ENCODE peak calls at places on chromosomes 13 and 19, in nine cellular contexts. B is WTC11; Y is astrocyte of the spinal cord; X is mesothelial cell of epicardium; F is suprapubic skin; Z is nephron progenitor cell; M is CD4-positive, alpha-beta T cell; J is IMR-90; O is fibroblast of lung. R is an unnamed sample.
A peak's percentile ranks its signal among the peaks of the same experiment; 100 is the strongest.

GRCh38 chr13:95246292-95247082 is 54.8 kb downstream of the ABCC4 start:
- DNase-seq in O (no peak), J (no peak), Y (no peak), B (no peak), X (no peak), Z (no peak), F (no peak), M (no peak), R (no peak)

GRCh38 chr13:60577761-60578160 is 180.7 kb downstream of the TDRD3 start:
- DNase-seq in J (no peak), B (no peak), O (no peak), X (no peak), Y (no peak), Z (no peak), M (no peak), F (no peak), R (no peak)

GRCh38 chr19:2476451-2477140 is 669 bp downstream of the GADD45B start:
- DNase-seq in Z (peak; percentile 65), F (no peak), B (peak; percentile 67), O (peak; percentile 76), J (peak; percentile 74), M (peak; percentile 42), Y (peak; percentile 89), X (peak; percentile 57), R (no peak)

GRCh38 chr19:40410030-40410389 is 3.2 kb downstream of the PRX start:
- DNase-seq in J (no peak), M (no peak), Z (no peak), Y (no peak), X (no peak), B (peak; percentile 56), F (no peak), O (no peak), R (no peak)

GRCh38 chr19:11242864-11243797 is 3.7 kb downstream of the ANGPTL8 start:
- DNase-seq in Y (peak; percentile 67), J (peak; percentile 77), B (peak; percentile 99), O (peak; percentile 66), Z (peak; percentile 100), F (peak; percentile 94), X (peak; percentile 91), M (peak; percentile 79), R (peak; percentile 99)

GRCh38 chr13:98513837-98514236 is 63.1 kb downstream of the STK24 start:
- DNase-seq in M (no peak), J (no peak), X (no peak), O (no peak), Z (no peak), F (no peak), B (no peak), Y (no peak), R (no peak)

GRCh38 chr19:29768166-29768565 is 43.6 kb upstream of the CCNE1 start:
- DNase-seq in M (no peak), B (no peak), Y (no peak), J (no peak), F (no peak), O (no peak), Z (no peak), X (no peak), R (no peak)

GRCh38 chr19:13085673-13086072 is 17.0 kb downstream of the LYL1 start:
- DNase-seq in J (no peak), B (no peak), X (no peak), Y (no peak), M (no peak), F (no peak), Z (no peak), O (no peak), R (no peak)

GRCh38 chr13:100751826-100752225 is 77.2 kb upstream of the TMTC4 start:
- DNase-seq in X (no peak), O (no peak), B (no peak), Y (no peak), Z (no peak), J (no peak), M (no peak), F (no peak), R (no peak)

GRCh38 chr19:41351339-41352245 is 2.1 kb downstream of the TGFB1 start:
- DNase-seq in Z (peak; percentile 67), J (peak; percentile 42), Y (peak; percentile 60), F (peak; percentile 84), M (peak; percentile 71), B (peak; percentile 47), O (peak; percentile 64), X (peak; percentile 42), R (peak; percentile 91)

GRCh38 chr13:34416833-34417425 is 525.1 kb upstream of the NBEA start:
- DNase-seq in M (no peak), X (no peak), J (peak; percentile 39), O (peak; percentile 89), B (no peak), Y (peak; percentile 31), Z (no peak), F (peak; percentile 67), R (no peak)

GRCh38 chr19:17070421-17070820 is 4.8 kb downstream of the HAUS8 start:
- DNase-seq in J (no peak), F (no peak), Z (no peak), O (no peak), Y (no peak), M (no peak), B (no peak), X (no peak), R (no peak)

GRCh38 chr13:20721454-20722357 is 18.2 kb downstream of the IL17D start:
- DNase-seq in Z (peak; percentile 35), O (peak; percentile 66), B (peak; percentile 62), F (no peak), M (no peak), X (no peak), Y (peak; percentile 58), J (peak; percentile 79), R (no peak)

GRCh38 chr19:57746580-57747471 is at the start of gene ZNF776:
- DNase-seq in J (peak; percentile 89), X (peak; percentile 73), F (peak; percentile 82), B (peak; percentile 78), O (peak; percentile 89), Z (peak; percentile 73), Y (peak; percentile 92), M (peak; percentile 70), R (peak; percentile 92)
- TF ChIP-seq CTCF in J (no peak), X (no peak), F (no peak), B (no peak), O (no peak), Z (no peak), Y (no peak), M (no peak), R (no peak)

DNA sequence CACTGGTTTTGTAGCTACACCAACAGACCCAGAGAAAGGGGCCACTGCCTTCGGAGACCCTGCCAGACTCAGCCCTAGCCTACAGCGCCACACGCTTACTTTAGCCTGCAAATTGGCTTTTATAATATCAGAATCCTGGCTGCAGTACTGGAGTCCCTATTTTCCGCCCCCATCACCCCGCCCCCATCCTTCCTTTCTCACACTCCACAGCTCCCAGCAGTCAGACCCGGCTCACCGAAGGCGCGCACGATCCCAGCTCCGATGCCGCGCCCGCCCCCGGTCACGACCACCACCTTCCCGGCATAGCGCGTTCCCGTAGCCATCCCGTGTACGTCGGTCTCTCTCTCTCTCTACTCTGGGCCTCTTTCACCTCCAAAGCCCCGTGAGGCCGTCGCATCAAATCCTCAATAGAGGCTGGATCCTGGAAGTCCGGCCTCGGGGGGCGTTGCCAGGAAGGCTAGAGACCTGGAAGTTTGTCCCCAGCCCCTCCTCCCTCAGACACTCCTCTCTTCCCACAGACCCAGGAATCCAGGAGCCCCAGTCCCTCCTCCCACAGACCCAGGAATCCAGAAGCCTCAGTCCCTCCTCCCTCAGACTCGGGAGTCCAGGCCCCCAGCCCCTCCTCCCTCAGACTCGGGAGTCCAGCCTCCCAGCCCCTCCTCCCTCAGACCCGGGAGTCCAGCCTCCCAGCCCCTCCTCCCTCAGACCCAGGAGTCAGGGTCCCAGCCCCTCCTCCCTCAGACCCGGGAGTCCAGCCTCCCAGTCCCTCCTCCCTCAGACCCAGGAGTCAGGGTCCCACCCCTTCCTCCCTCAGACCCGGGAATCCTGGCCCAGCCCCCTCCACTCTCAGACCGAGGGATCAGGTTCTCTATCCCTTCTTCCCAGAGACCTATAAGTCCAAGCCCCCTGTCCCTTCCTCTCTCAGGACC is at the start of gene HSD17B14:
- DNase-seq in Y (peak; percentile 38), B (peak; percentile 79), F (peak; percentile 74), M (no peak), J (no peak), Z (peak; percentile 71), X (peak; percentile 65), O (peak; percentile 69), R (no peak)
- TF ChIP-seq CTCF in Y (no peak), B (peak; percentile 16), F (no peak), M (peak; percentile 40), J (no peak), Z (no peak), X (peak; percentile 37), O (no peak), R (no peak)

GRCh38 chr13:77298403-77298802 is 28.5 kb downstream of the MYCBP2 start:
- DNase-seq in X (no peak), F (no peak), B (no peak), Y (no peak), J (no peak), Z (no peak), M (no peak), O (no peak), R (peak; percentile 38)
- TF ChIP-seq CTCF in X (no peak), F (no peak), B (no peak), Y (no peak), J (no peak), Z (no peak), M (no peak), O (no peak), R (no peak)

DNA sequence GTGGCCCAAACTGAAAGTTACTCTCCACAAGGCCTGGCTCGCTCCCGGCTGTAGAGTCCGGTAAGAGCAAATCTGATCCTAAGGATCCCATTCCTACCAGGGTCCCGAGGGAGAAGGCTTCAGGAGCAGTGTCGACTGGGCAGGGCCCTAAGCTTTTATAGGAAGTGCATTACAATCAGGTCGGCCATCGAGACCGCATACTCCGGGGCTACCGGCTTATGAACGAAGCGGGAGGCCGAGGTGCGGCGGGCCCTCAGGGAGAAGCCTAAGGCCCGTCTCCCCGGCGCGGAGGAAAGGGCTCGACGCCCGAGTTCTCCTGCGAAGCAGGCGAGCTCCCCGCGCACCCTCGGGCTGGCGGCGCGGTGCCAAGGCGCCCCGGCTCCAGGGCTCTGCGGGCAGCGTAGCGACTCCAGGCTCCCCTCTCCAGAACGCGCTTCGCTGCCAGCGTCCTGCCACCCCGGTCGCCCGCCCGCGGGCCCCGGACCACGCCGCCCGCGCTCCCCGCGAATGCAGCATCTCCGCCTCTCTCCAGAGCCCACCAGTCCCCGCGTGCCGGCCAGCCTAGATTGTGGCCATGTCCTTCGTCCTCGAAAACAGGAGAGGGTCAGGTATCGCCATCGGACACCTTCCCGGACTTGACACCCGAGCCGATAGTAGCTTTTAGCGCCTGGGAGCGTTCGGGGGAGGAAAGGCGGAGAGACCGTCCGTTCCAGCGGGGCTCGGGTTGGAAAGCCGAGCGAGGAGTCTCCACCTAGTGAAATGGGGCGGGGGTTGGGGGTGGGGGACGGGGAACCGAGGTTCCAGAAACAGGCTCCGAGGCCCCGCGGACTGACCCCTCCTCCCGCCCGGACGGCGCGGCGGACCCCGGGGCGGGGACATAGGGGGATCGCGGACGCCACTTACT is 1.3 kb downstream of the EFNB2 start:
- DNase-seq in X (peak; percentile 69), F (peak; percentile 78), Z (peak; percentile 52), Y (peak; percentile 77), B (peak; percentile 46), J (peak; percentile 63), O (peak; percentile 79), M (no peak), R (peak; percentile 17)
- TF ChIP-seq CTCF in X (no peak), F (no peak), Z (no peak), Y (peak; percentile 11), B (no peak), J (peak; percentile 8), O (no peak), M (no peak), R (no peak)

DNA sequence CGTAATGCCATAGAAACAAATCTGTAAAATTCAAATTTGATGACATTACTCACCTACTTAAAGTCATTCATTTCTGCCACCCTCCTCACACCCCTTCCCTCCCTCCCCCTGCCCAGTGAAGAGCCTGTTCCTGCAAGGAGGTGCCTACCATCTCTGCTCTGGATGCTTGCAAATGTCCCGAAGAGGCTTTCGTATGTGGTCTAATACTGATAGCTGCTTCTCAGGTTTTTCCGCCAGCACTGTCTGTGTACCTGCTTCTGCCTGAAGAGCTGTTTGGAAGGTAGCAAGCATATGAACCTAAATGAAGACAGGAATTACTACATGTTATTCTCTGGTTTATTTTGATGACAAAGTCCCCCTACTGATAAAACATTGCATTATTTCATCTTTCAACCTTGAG is 57.1 kb downstream of the GPALPP1 start:
- DNase-seq in X (no peak), Z (no peak), M (no peak), Y (no peak), B (no peak), J (no peak), F (no peak), O (no peak), R (no peak)
- TF ChIP-seq CTCF in X (no peak), Z (no peak), M (no peak), Y (no peak), B (no peak), J (no peak), F (no peak), O (no peak), R (no peak)

R was measured in GM10248.